ENCODE peak calls at places on chromosomes 3 and 15, in six cellular contexts. One of them, this sample, is unnamed.

GRCh38 chr3:185153170-185153733 is 392 bp upstream of the C3orf70 start:
- DNase-seq in sigmoid colon: no peak
- DNase-seq in K562: no peak
- DNase-seq in stomach: no peak
- DNase-seq in H1: no peak
- DNase-seq in GM12878: no peak
- DNase-seq in this sample: no peak

GRCh38 chr3:115989927-115990326 is 366.6 kb downstream of the GAP43 start:
- DNase-seq in H1: no peak
- DNase-seq in stomach: no peak
- DNase-seq in K562: no peak
- DNase-seq in sigmoid colon: no peak
- DNase-seq in GM12878: no peak
- DNase-seq in this sample: no peak

GRCh38 chr3:146929696-146930095 is 324.6 kb upstream of the PLSCR5 start:
- DNase-seq in K562: no peak
- DNase-seq in sigmoid colon: no peak
- DNase-seq in H1: no peak
- DNase-seq in stomach: no peak
- DNase-seq in GM12878: no peak
- DNase-seq in this sample: no peak

GRCh38 chr3:139561959-139562676 is 22.6 kb upstream of the RBP1 start:
- DNase-seq in K562: peak
- DNase-seq in H1: no peak
- DNase-seq in sigmoid colon: no peak
- DNase-seq in stomach: no peak
- DNase-seq in GM12878: no peak
- DNase-seq in this sample: no peak

GRCh38 chr3:42117175-42118008 is 26.2 kb downstream of the TRAK1 start:
- DNase-seq in sigmoid colon: no peak
- DNase-seq in GM12878: no peak
- DNase-seq in K562: no peak
- DNase-seq in H1: peak
- DNase-seq in stomach: peak
- DNase-seq in this sample: peak

GRCh38 chr3:151909720-151910405 is 36.4 kb downstream of the SUCNR1 start:
- DNase-seq in GM12878: no peak
- DNase-seq in sigmoid colon: no peak
- DNase-seq in K562: no peak
- DNase-seq in stomach: no peak
- DNase-seq in H1: no peak
- DNase-seq in this sample: no peak

GRCh38 chr15:42619641-42620371 is 44.4 kb downstream of the STARD9 start:
- DNase-seq in H1: peak
- DNase-seq in K562: no peak
- DNase-seq in stomach: no peak
- DNase-seq in GM12878: no peak
- DNase-seq in sigmoid colon: no peak
- DNase-seq in this sample: no peak

GRCh38 chr3:13651057-13651400 is 102.1 kb downstream of the FBLN2 start:
- DNase-seq in K562: no peak
- DNase-seq in GM12878: no peak
- DNase-seq in H1: no peak
- DNase-seq in stomach: no peak
- DNase-seq in sigmoid colon: no peak
- DNase-seq in this sample: no peak

GRCh38 chr3:133568294-133569014 is 5.0 kb upstream of the CDV3 start:
- DNase-seq in H1: no peak
- DNase-seq in sigmoid colon: no peak
- DNase-seq in stomach: no peak
- DNase-seq in GM12878: no peak
- DNase-seq in K562: no peak
- DNase-seq in this sample: no peak
- TF ChIP-seq POLR2AphosphoS5 in H1: no peak
- TF ChIP-seq POLR2AphosphoS5 in sigmoid colon: no peak
- TF ChIP-seq POLR2AphosphoS5 in stomach: no peak
- TF ChIP-seq POLR2AphosphoS5 in GM12878: no peak
- TF ChIP-seq POLR2AphosphoS5 in K562: no peak
- TF ChIP-seq POLR2AphosphoS5 in this sample: no peak

GRCh38 chr15:88636039-88636438 is 2.8 kb upstream of the ISG20 start:
- DNase-seq in GM12878: no peak
- DNase-seq in K562: no peak
- DNase-seq in H1: no peak
- DNase-seq in stomach: peak
- DNase-seq in sigmoid colon: no peak
- DNase-seq in this sample: no peak
- H3K4me3 ChIP-seq in GM12878: no peak
- H3K4me3 ChIP-seq in K562: no peak
- H3K4me3 ChIP-seq in H1: no peak
- H3K4me3 ChIP-seq in stomach: no peak
- H3K4me3 ChIP-seq in sigmoid colon: no peak
- H3K4me3 ChIP-seq in this sample: peak

DNA sequence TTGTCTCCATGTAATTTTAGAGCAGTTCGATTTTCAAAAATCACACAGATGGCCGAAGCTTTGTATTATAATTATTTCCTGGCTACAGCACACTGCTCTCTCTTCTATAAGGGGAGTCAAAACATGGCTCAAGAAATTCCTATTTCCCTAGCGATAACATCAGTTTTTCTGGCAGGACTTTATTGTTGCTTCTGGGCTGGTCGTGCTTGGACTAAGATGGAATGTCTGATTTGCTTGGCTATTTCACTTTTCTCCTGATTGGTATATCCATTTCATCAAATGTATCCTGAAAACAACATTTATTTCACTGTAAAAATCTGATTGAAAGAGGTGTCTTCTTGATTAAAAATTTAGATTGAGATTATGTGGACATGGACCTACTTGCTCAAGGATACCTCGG is 56.0 kb upstream of the PDZRN3 start:
- DNase-seq in H1: no peak
- DNase-seq in stomach: no peak
- DNase-seq in sigmoid colon: no peak
- DNase-seq in GM12878: no peak
- DNase-seq in K562: no peak
- DNase-seq in this sample: no peak
- TF ChIP-seq EP300 in H1: no peak
- TF ChIP-seq EP300 in stomach: no peak
- TF ChIP-seq EP300 in sigmoid colon: no peak
- TF ChIP-seq EP300 in GM12878: no peak
- TF ChIP-seq EP300 in K562: no peak
- TF ChIP-seq EP300 in this sample: no peak

DNA sequence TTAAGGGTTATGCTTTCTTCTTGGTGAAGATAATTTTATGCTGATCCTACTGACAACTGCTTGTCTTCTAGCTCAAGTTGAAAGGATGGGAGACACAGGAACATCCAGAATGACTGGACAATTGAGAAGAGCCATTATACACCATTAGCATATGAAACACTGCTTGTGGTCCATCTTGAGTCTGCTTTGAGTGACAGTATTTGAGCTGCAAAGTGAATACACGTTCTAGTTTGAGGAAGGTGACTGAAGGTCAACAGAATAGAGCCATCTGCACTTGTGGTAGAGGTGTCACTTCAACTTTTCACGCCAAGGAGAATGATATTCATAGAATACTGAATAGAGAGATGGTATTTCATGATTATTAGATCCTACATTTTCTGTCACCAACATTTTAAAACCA is 315.5 kb downstream of the MCTP2 start:
- DNase-seq in GM12878: no peak
- DNase-seq in stomach: no peak
- DNase-seq in sigmoid colon: no peak
- DNase-seq in H1: no peak
- DNase-seq in K562: no peak
- DNase-seq in this sample: no peak
- TF ChIP-seq POLR2AphosphoS5 in GM12878: no peak
- TF ChIP-seq POLR2AphosphoS5 in stomach: no peak
- TF ChIP-seq POLR2AphosphoS5 in sigmoid colon: no peak
- TF ChIP-seq POLR2AphosphoS5 in H1: no peak
- TF ChIP-seq POLR2AphosphoS5 in K562: no peak
- TF ChIP-seq POLR2AphosphoS5 in this sample: no peak

GRCh38 chr3:156598413-156598812 is 43.5 kb upstream of the SSR3 start:
- DNase-seq in GM12878: no peak
- DNase-seq in stomach: no peak
- DNase-seq in sigmoid colon: no peak
- DNase-seq in H1: no peak
- DNase-seq in K562: no peak
- DNase-seq in this sample: no peak

GRCh38 chr3:156594229-156594683 is 39.3 kb upstream of the SSR3 start:
- DNase-seq in stomach: no peak
- DNase-seq in K562: no peak
- DNase-seq in H1: no peak
- DNase-seq in sigmoid colon: no peak
- DNase-seq in GM12878: no peak
- DNase-seq in this sample: no peak

GRCh38 chr3:156599475-156599874 is 44.6 kb upstream of the SSR3 start:
- DNase-seq in sigmoid colon: no peak
- DNase-seq in H1: no peak
- DNase-seq in K562: no peak
- DNase-seq in GM12878: no peak
- DNase-seq in stomach: no peak
- DNase-seq in this sample: no peak

GRCh38 chr3:156599061-156599460 is 44.1 kb upstream of the SSR3 start:
- DNase-seq in K562: no peak
- DNase-seq in stomach: no peak
- DNase-seq in GM12878: no peak
- DNase-seq in sigmoid colon: no peak
- DNase-seq in H1: no peak
- DNase-seq in this sample: no peak

GRCh38 chr3:156593814-156594213 is 38.9 kb upstream of the SSR3 start:
- DNase-seq in stomach: no peak
- DNase-seq in K562: no peak
- DNase-seq in GM12878: no peak
- DNase-seq in H1: no peak
- DNase-seq in sigmoid colon: no peak
- DNase-seq in this sample: no peak
- H3K4me3 ChIP-seq in stomach: no peak
- H3K4me3 ChIP-seq in K562: no peak
- H3K4me3 ChIP-seq in GM12878: no peak
- H3K4me3 ChIP-seq in H1: no peak
- H3K4me3 ChIP-seq in sigmoid colon: no peak
- H3K4me3 ChIP-seq in this sample: no peak

GRCh38 chr3:31984321-31984720 is 2.8 kb downstream of the ZNF860 start:
- DNase-seq in sigmoid colon: no peak
- DNase-seq in GM12878: no peak
- DNase-seq in stomach: no peak
- DNase-seq in H1: no peak
- DNase-seq in K562: no peak
- DNase-seq in this sample: no peak
- TF ChIP-seq EP300 in sigmoid colon: no peak
- TF ChIP-seq EP300 in GM12878: no peak
- TF ChIP-seq EP300 in stomach: no peak
- TF ChIP-seq EP300 in H1: no peak
- TF ChIP-seq EP300 in K562: no peak
- TF ChIP-seq EP300 in this sample: no peak

GRCh38 chr3:170908235-170909116 is at the start of gene EIF5A2:
- DNase-seq in stomach: peak
- DNase-seq in H1: peak
- DNase-seq in sigmoid colon: peak
- DNase-seq in GM12878: peak
- DNase-seq in K562: peak
- DNase-seq in this sample: peak

GRCh38 chr3:170907519-170908234 is 760 bp downstream of the EIF5A2 start:
- DNase-seq in stomach: no peak
- DNase-seq in GM12878: no peak
- DNase-seq in sigmoid colon: peak
- DNase-seq in K562: no peak
- DNase-seq in H1: no peak
- DNase-seq in this sample: no peak

GRCh38 chr3:170910542-170910941 is 2.1 kb upstream of the EIF5A2 start:
- DNase-seq in H1: no peak
- DNase-seq in stomach: no peak
- DNase-seq in K562: no peak
- DNase-seq in sigmoid colon: no peak
- DNase-seq in GM12878: no peak
- DNase-seq in this sample: no peak

GRCh38 chr3:170911051-170911450 is 2.6 kb upstream of the EIF5A2 start:
- DNase-seq in K562: no peak
- DNase-seq in sigmoid colon: no peak
- DNase-seq in stomach: no peak
- DNase-seq in H1: no peak
- DNase-seq in GM12878: no peak
- DNase-seq in this sample: no peak

GRCh38 chr3:170909129-170909903 is 879 bp upstream of the EIF5A2 start:
- DNase-seq in H1: no peak
- DNase-seq in sigmoid colon: peak
- DNase-seq in K562: no peak
- DNase-seq in GM12878: no peak
- DNase-seq in stomach: no peak
- DNase-seq in this sample: no peak
- TF ChIP-seq POLR2AphosphoS5 in H1: no peak
- TF ChIP-seq POLR2AphosphoS5 in sigmoid colon: peak
- TF ChIP-seq POLR2AphosphoS5 in K562: no peak
- TF ChIP-seq POLR2AphosphoS5 in GM12878: no peak
- TF ChIP-seq POLR2AphosphoS5 in stomach: no peak
- TF ChIP-seq POLR2AphosphoS5 in this sample: no peak

This sample was measured in upper lobe of left lung.